ENCODE peak calls at places on chromosomes 7 and 10, in seven cellular contexts. X is left ventricle myocardium inferior, L is WERI-Rb-1, M is PC-3, Z is mammary epithelial cell, O is fibroblast of lung, A is tibial artery. G is an unnamed sample.

GRCh38 chr10:18406136-18406535 is 245.3 kb downstream of the NSUN6 start:
- DNase-seq in L (peak; percentile 16), O (no peak), M (no peak), X (no peak), A (no peak), Z (no peak), G (no peak)

GRCh38 chr10:27986831-27987230 is 12.0 kb downstream of the ODAD2 start:
- DNase-seq in Z (no peak), A (no peak), L (no peak), X (no peak), M (no peak), O (no peak), G (no peak)

GRCh38 chr7:157046681-157047080 is 36.2 kb upstream of the MNX1 start:
- DNase-seq in L (no peak), A (no peak), M (peak; percentile 89), X (no peak), Z (peak; percentile 99), O (peak; percentile 41), G (peak; percentile 73)

GRCh38 chr7:1920266-1920681 is 250.2 kb downstream of the ELFN1 start:
- DNase-seq in L (no peak), M (no peak), Z (no peak), A (no peak), O (no peak), X (no peak), G (no peak)

GRCh38 chr7:38374507-38374906 is 101.1 kb upstream of the TARP start:
- DNase-seq in Z (no peak), X (no peak), A (no peak), L (peak; percentile 44), O (peak; percentile 12), M (peak; percentile 48), G (no peak)

GRCh38 chr10:44396671-44397191 is 11.8 kb upstream of the CXCL12 start:
- DNase-seq in O (no peak), A (no peak), L (no peak), Z (no peak), M (no peak), X (no peak), G (no peak)

GRCh38 chr7:70607281-70607680 is 524.7 kb upstream of the GALNT17 start:
- DNase-seq in L (no peak), A (no peak), Z (peak; percentile 24), M (no peak), X (no peak), O (no peak), G (no peak)

GRCh38 chr10:103816431-103816830 is 38.9 kb downstream of the SH3PXD2A start:
- DNase-seq in M (peak; percentile 48), A (peak; percentile 42), Z (no peak), O (peak; percentile 75), L (no peak), X (no peak), G (no peak)

GRCh38 chr10:132651511-132652029 is 114.0 kb downstream of the INPP5A start:
- DNase-seq in L (no peak), X (no peak), A (peak; percentile 64), Z (no peak), O (no peak), M (no peak), G (no peak)

GRCh38 chr10:78312197-78313046 is 278.8 kb downstream of the RPS24 start:
- DNase-seq in O (peak; percentile 80), A (no peak), L (no peak), M (no peak), X (no peak), Z (no peak), G (no peak)

GRCh38 chr10:24382979-24383663 is 174.2 kb downstream of the KIAA1217 start:
- DNase-seq in X (no peak), A (no peak), L (no peak), O (peak; percentile 87), M (no peak), Z (peak; percentile 96), G (no peak)

GRCh38 chr10:131723601-131724530 is 176.9 kb upstream of the PPP2R2D start:
- DNase-seq in M (no peak), A (peak; percentile 46), Z (no peak), L (no peak), X (no peak), O (no peak), G (no peak)

DNA sequence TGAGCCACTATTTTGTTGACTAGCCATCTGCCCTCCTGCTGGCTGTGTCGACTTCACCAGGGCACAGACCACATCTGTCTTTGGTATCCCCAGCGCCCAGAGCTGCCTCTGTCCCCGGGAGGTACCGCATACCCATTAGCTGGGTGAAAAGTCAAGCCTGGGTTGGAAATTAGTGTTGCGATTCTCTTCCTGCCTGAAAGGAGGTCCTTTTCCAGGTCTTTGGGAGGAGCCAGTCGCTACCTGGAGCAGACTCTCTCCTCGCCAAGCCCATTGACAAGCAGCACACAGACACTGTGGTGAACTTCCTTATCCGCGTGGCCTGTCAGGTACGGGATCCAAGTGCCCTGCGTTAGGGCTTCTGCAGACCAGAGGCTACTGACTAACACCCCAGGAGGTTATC is 79.4 kb downstream of the TRRAP start:
- DNase-seq in M (no peak), O (no peak), Z (no peak), L (no peak), A (no peak), X (no peak), G (no peak)
- H3K36me3 ChIP-seq in M (peaks cover 19% of the 10 kb centered on the region), O (peaks cover 44% of the 10 kb centered on the region), Z (peaks cover 15% of the 10 kb centered on the region), L (peaks cover 84% of the 10 kb centered on the region), A (peaks cover 100% of the 10 kb centered on the region), X (peaks cover 100% of the 10 kb centered on the region), G (peaks cover 54% of the 10 kb centered on the region)

GRCh38 chr7:44265733-44266132 is 59.7 kb downstream of the CAMK2B start:
- DNase-seq in A (no peak), O (no peak), M (no peak), X (no peak), L (peak; percentile 37), Z (no peak), G (no peak)

GRCh38 chr7:44262031-44262430 is 61.3 kb downstream of the YKT6 start:
- DNase-seq in M (no peak), Z (no peak), X (no peak), L (no peak), A (no peak), O (no peak), G (no peak)

GRCh38 chr7:44263342-44264082 is 61.9 kb downstream of the CAMK2B start:
- DNase-seq in Z (no peak), O (no peak), M (no peak), A (no peak), X (no peak), L (no peak), G (no peak)

GRCh38 chr7:44266526-44266925 is 58.9 kb downstream of the CAMK2B start:
- DNase-seq in L (no peak), X (no peak), M (no peak), O (no peak), Z (no peak), A (no peak), G (no peak)

DNA sequence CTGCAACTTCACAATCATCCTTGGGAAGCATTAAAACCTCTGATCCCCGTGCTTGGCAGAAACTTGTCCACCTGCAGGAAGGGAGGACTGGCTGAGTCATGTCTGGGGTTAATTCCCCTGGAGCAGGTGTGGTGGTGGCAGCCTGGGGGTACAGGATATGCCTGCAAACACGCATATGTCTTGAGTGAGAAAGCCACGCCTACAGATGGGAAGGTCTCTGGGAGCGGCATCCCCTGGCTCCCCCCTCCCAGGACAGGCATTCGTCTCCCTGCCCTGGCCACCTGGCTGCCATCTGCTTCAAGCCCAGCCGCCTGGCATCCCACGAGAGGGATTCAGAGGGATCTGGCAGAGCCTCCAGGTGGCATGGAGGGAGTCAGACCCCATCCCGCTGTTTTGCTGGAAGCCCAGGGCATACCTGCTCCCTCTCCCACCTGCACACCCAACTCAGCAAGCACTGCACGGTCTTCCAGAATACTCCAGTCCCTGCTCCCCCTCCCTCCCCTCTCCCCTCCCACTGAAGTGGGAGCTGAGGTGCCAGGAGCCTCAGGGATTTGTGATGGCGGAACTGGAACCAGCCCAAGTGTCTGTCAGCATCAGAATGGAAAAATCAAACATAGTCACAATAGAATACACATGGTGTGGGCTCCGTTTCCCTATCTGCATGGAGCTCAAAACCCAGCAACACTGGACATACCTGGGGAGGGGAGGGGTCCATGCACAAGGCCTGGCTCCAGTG is 61.0 kb downstream of the CAMK2B start:
- DNase-seq in A (no peak), M (peak; percentile 91), O (no peak), X (no peak), L (peak; percentile 74), Z (peak; percentile 93), G (no peak)
- TF ChIP-seq CTCF in A (no peak), M (no peak), O (no peak), X (no peak), L (no peak), Z (no peak), G (no peak)

DNA sequence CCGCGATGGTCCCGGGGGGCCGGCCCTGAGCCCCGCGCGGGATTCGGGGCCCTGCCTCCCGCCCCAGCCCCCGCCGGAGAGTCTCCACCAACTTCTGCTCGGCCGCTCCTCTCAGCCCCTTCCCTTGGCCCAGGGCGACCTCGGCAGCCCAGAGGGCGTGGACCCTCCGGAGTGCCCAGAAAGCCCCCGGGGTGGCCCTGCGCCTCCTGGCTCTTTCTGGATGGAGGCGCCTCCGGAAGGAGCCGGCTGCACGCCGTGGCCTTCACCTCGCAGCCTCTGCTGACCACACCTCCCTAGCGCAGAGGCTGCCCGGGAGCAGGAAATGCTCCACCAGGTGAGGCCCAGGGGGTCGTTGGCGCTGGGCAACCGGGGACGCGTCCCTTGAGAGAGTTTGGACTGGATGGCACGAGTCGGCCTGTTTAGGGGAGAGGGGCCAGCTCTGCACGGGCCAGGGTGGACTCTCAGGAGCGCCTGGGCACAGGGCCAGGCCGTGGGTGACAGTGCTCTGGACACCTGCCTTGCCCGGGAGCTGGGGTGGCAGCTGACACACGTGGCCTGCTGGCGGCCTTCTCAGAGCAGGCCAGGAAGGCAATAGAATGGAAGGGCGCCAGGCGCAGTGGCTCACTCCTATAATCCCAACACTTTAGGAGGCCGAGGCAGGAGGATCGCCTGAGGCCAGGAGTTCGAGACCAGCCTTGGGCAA is 594 bp downstream of the ZNF853 start:
- DNase-seq in L (peak; percentile 52), A (no peak), M (peak; percentile 15), O (peak; percentile 13), X (no peak), Z (no peak), G (no peak)
- H3K4me3 ChIP-seq in L (peak overlapping the region; percentile 88), A (peak overlapping the region; percentile 72), M (peak overlapping the region; percentile 65), O (no peak overlapping the region), X (peak overlapping the region; percentile 79), Z (peak overlapping the region; percentile 28), G (peak overlapping the region; percentile 47)

GRCh38 chr7:56028942-56029630 is 22.2 kb downstream of the PSPH start:
- DNase-seq in M (peak; percentile 66), A (no peak), O (peak; percentile 77), Z (no peak), X (no peak), L (no peak), G (no peak)
- H3K36me3 ChIP-seq in M (no peaks in the 10 kb centered on the region), A (peaks cover 5% of the 10 kb centered on the region), O (no peaks in the 10 kb centered on the region), Z (peaks cover 20% of the 10 kb centered on the region), X (peaks cover 11% of the 10 kb centered on the region), L (peaks cover 21% of the 10 kb centered on the region), G (peaks cover 2% of the 10 kb centered on the region)